ENCODE peak calls at places on chromosomes 1 and 21, in five cellular contexts. X is fibroblast of the aortic adventitia, T is OCI-LY7, S is HCT116, Q is IMR-90. B is an unnamed sample.

GRCh38 chr1:110829955-110830553 is 42.9 kb upstream of the CD53 start:
- DNase-seq in X (peak), T (peak), S (peak), Q (peak), B (peak)

GRCh38 chr1:55353709-55354620 is 138.8 kb upstream of the USP24 start:
- DNase-seq in X (no peak), T (no peak), S (no peak), Q (peak), B (peak)

GRCh38 chr1:78229344-78229743 is 183.6 kb downstream of the GIPC2 start:
- DNase-seq in X (peak), T (no peak), S (no peak), Q (peak), B (no peak)

GRCh38 chr1:218617986-218618385 is 272.9 kb downstream of the TGFB2 start:
- DNase-seq in X (peak), T (no peak), S (no peak), Q (peak), B (no peak)

GRCh38 chr1:165928075-165928731 is 100.8 kb downstream of the UCK2 start:
- DNase-seq in X (peak), T (peak), S (peak), Q (peak), B (peak)

GRCh38 chr1:58964428-58964827 is 180.6 kb upstream of the JUN start:
- DNase-seq in X (no peak), T (no peak), S (no peak), Q (no peak), B (no peak)

GRCh38 chr1:2377751-2378440 is 13.5 kb downstream of the MORN1 start:
- DNase-seq in X (no peak), T (no peak), S (no peak), Q (no peak), B (no peak)

GRCh38 chr1:183652547-183653467 is at the start of gene APOBEC4:
- DNase-seq in X (no peak), T (no peak), S (no peak), Q (no peak), B (peak)

GRCh38 chr1:77832889-77833288 is 53.4 kb downstream of the MIGA1 start:
- DNase-seq in X (peak), T (no peak), S (no peak), Q (peak), B (no peak)

GRCh38 chr21:26140185-26140584 is 30.4 kb downstream of the APP start:
- DNase-seq in X (peak), T (no peak), S (peak), Q (peak), B (no peak)

GRCh38 chr1:162471290-162471853 is 26.2 kb upstream of the UHMK1 start:
- DNase-seq in X (no peak), T (no peak), S (no peak), Q (no peak), B (no peak)

GRCh38 chr1:240869071-240869470 is 257.1 kb upstream of the GREM2 start:
- DNase-seq in X (no peak), T (no peak), S (no peak), Q (no peak), B (no peak)

GRCh38 chr21:42341776-42342542 is 8.8 kb downstream of the TFF2 start:
- DNase-seq in X (no peak), T (no peak), S (no peak), Q (no peak), B (no peak)

GRCh38 chr1:167109125-167109524 is 15.2 kb downstream of the STYXL2 start:
- DNase-seq in X (no peak), T (peak), S (no peak), Q (no peak), B (peak)

GRCh38 chr1:93874025-93874651 is 4.9 kb downstream of the DNTTIP2 start:
- DNase-seq in X (peak), T (peak), S (no peak), Q (peak), B (peak)

GRCh38 chr1:9730096-9730901 is 78.8 kb downstream of the PIK3CD start:
- DNase-seq in X (no peak), T (no peak), S (no peak), Q (no peak), B (peak)

GRCh38 chr1:241677171-241677570 is 25.1 kb downstream of the WDR64 start:
- DNase-seq in X (no peak), T (peak), S (no peak), Q (no peak), B (peak)

GRCh38 chr1:79043506-79043905 is 37.0 kb upstream of the ADGRL4 start:
- DNase-seq in X (peak), T (no peak), S (no peak), Q (peak), B (no peak)

GRCh38 chr1:230084408-230085177 is 17.6 kb downstream of the GALNT2 start:
- DNase-seq in X (peak), T (no peak), S (peak), Q (peak), B (peak)

GRCh38 chr1:16237343-16237830 is 404 bp upstream of the CPLANE2 start:
- DNase-seq in X (peak), T (no peak), S (no peak), Q (peak), B (no peak)

GRCh38 chr1:33349081-33349759 is 28.3 kb upstream of the A3GALT2 start:
- DNase-seq in X (no peak), T (peak), S (no peak), Q (no peak), B (peak)

GRCh38 chr1:244704107-244704506 is 51.2 kb downstream of the DESI2 start:
- DNase-seq in X (no peak), T (no peak), S (no peak), Q (no peak), B (no peak)

DNA sequence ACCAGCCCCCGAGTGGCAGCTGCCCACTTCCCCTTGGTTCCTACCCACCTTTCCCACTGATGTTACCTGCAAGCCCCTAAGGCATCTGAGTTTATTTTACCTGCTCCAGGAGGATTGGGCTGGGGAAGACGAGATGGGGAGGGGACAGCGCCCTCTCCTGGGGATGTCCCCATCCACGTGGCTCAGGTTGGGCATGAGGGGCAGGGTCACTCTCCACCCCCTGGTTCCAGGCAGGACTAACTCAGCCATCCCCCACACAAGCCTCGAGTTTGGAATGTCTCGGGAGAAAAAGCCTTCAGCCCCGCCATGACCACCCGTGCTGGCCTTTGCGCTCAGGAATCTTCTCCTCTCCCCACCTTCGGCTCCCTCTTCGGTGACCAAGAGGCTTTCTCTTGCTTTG is 90.0 kb downstream of the ARHGEF10L start:
- DNase-seq in X (no peak), T (no peak), S (no peak), Q (no peak), B (no peak)
- TF ChIP-seq CTCF in X (no peak), T (peak), S (peak), Q (peak), B (peak)

DNA sequence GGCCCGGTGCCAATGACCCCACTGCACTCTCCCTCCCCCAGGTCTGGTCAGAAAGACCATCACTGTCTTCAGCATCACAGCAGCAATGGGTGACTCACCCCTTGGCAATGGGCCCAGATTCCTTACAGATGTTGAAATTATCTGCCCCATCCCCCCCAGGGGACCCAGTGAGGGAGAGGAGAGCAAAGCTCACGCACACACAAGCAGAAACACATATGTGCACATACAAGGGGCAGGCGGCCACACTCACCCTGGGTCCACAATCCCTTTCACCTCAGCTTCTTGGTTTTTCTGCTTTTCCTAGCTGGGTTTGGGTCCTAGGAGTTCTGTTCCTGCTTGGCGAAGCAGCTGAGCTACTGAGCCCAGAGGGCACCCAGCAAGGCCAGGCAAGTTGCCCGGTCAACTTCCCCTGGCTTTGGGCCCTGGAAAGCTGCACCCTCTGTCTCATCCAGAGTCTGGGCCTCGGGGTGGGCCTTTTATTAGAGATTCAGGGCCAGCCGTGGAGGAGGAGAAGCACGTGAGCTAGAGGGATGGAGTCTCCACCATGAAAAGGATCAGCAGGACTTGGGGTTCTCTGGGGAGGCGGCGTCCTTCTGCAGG is 2.6 kb downstream of the COL16A1 start:
- DNase-seq in X (peak), T (no peak), S (no peak), Q (peak), B (peak)
- H3K4me3 ChIP-seq in X (peak), T (no peak), S (peak), Q (no peak), B (no peak)

DNA sequence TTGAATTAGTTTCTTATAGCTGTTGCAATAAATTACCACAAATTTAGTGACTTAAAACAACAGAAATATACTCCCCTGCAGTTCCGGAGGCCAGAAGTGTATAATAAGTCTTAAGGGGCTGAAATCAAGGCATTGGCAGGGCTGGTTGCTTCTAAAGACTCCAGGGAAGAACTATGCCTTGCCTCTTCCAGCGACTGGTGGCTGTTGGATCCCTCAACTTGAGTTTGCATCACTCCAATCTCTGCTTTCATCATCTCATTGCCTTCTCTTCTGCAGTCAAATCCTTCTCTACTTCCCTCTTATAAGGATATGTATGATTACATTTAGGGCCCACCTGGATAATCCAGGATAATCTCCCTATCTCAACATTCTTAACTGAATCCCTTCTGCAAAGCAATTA is 19.1 kb upstream of the MED18 start:
- DNase-seq in X (no peak), T (no peak), S (no peak), Q (no peak), B (no peak)
- TF ChIP-seq CTCF in X (no peak), T (no peak), S (no peak), Q (no peak), B (no peak)

GRCh38 chr1:154352245-154352580 is 26.9 kb downstream of the ATP8B2 start:
- DNase-seq in X (no peak), T (no peak), S (no peak), Q (no peak), B (no peak)
- H3K4me3 ChIP-seq in X (no peak), T (no peak), S (peak), Q (no peak), B (no peak)

GRCh38 chr1:221291113-221291512 is 411.9 kb downstream of the HLX start:
- DNase-seq in X (no peak), T (no peak), S (no peak), Q (peak), B (no peak)
- TF ChIP-seq CTCF in X (no peak), T (no peak), S (no peak), Q (no peak), B (no peak)

GRCh38 chr1:170581041-170581440 is 49.1 kb downstream of the GORAB start:
- DNase-seq in X (peak), T (no peak), S (no peak), Q (no peak), B (no peak)

GRCh38 chr1:170583186-170583585 is 51.2 kb downstream of the GORAB start:
- DNase-seq in X (no peak), T (no peak), S (no peak), Q (no peak), B (no peak)

GRCh38 chr1:170590921-170591705 is 59.1 kb downstream of the GORAB start:
- DNase-seq in X (no peak), T (no peak), S (no peak), Q (no peak), B (no peak)

GRCh38 chr1:170586942-170587593 is 55.1 kb downstream of the GORAB start:
- DNase-seq in X (peak), T (no peak), S (no peak), Q (peak), B (no peak)

DNA sequence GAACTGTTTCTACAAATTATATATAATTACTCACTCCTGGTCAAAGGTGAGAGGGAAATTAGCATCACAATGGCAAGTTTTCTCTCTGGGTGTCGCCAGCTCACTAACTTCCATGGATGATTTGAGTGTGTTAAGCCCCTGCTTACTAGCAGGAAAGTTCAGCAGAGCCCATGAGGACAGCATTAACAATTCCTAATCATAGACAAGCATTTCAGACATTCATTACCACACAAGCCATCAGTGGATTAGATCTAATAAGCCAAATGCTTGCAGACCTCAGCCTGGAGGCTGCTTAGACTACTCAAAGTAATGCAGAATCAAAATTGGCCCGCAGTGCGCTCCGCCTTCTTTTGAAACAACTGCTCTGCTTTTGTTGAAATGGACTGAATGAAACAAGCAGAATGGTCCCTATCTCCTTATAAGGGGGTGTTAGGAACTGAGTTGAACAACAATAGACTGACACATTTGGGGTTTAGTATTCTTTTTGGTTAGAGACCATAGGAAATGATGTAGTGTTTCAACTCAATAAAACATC is 54.4 kb downstream of the GORAB start:
- DNase-seq in X (peak), T (no peak), S (no peak), Q (no peak), B (no peak)
- H3K4me3 ChIP-seq in X (no peak), T (no peak), S (no peak), Q (no peak), B (no peak)

GRCh38 chr1:50105430-50105829 is 3.3 kb upstream of the ELAVL4 start:
- DNase-seq in X (no peak), T (no peak), S (no peak), Q (no peak), B (no peak)
- TF ChIP-seq CTCF in X (peak), T (peak), S (no peak), Q (no peak), B (peak)

GRCh38 chr1:99004270-99005141 is at the start of gene PLPPR5:
- DNase-seq in X (peak), T (no peak), S (no peak), Q (peak), B (no peak)
- H3K4me3 ChIP-seq in X (peak), T (no peak), S (no peak), Q (peak), B (no peak)

GRCh38 chr1:64269558-64269884 is 66.1 kb downstream of the UBE2U start:
- DNase-seq in X (no peak), T (no peak), S (no peak), Q (no peak), B (no peak)

GRCh38 chr1:64263856-64264255 is 60.4 kb downstream of the UBE2U start:
- DNase-seq in X (no peak), T (no peak), S (no peak), Q (no peak), B (no peak)

GRCh38 chr1:64265141-64265540 is 61.7 kb downstream of the UBE2U start:
- DNase-seq in X (peak), T (no peak), S (no peak), Q (no peak), B (no peak)

GRCh38 chr1:64266941-64267340 is 63.5 kb downstream of the UBE2U start:
- DNase-seq in X (no peak), T (no peak), S (no peak), Q (no peak), B (no peak)

DNA sequence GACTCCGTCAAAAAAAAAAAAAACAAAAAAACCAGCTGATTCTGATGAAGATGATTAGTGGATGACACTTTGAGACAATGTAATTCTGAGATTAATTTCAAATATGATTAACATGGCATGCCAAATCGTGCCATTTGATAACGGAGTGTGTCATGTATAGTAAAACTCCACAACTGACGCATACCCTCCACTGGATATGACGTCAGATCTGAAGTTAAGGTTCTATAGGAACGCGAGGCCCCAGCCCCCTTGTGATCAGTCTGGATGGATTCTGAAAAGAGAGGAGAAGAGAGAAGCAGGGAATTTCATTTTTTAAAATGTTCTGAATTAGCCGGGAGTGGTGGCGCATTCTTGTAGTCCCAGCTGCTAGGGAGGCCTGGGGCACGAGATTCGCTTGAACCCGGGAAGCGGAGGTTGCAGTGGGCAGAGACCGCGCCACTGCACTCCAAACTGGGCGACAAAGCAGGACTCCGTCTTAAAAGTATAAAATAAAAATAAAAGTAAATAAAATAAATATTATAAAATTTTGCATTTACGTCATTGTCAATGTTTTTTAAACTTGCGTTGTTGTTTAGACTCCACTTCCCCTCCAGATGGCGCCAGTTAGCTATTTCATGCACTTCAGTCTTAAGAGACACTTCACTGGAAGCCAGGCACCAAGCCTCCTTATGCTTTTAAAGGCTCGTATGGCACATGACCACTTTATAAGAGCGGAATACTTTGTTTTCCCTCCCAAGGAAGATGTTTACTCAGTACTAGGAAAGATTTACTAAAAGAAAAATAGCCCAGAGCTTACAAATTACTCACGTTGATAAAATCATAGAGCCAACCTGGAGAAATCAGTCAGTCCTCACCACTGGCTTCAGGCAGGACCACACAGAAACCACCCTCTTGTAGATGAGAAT is 65.5 kb downstream of the UBE2U start:
- DNase-seq in X (peak), T (peak), S (peak), Q (peak), B (peak)
- TF ChIP-seq CTCF in X (peak), T (peak), S (peak), Q (peak), B (peak)

GRCh38 chr1:119647228-119647733 is 785 bp downstream of the ZNF697 start:
- DNase-seq in X (no peak), T (no peak), S (no peak), Q (no peak), B (no peak)

GRCh38 chr1:119646521-119647227 is 1.4 kb downstream of the ZNF697 start:
- DNase-seq in X (peak), T (no peak), S (no peak), Q (peak), B (no peak)

GRCh38 chr1:119648620-119649004 is 546 bp upstream of the ZNF697 start:
- DNase-seq in X (no peak), T (no peak), S (no peak), Q (no peak), B (no peak)

GRCh38 chr1:119651133-119651532 is 3.1 kb upstream of the ZNF697 start:
- DNase-seq in X (no peak), T (no peak), S (no peak), Q (no peak), B (no peak)

GRCh38 chr1:119647734-119648619 is at the start of gene ZNF697:
- DNase-seq in X (peak), T (no peak), S (peak), Q (peak), B (peak)
- H3K4me3 ChIP-seq in X (peak), T (no peak), S (peak), Q (peak), B (peak)